ENCODE peak calls at places on chromosomes 7 and 10, in seven cellular contexts. R is fibroblast of the conjunctiva; L is stimulated activated CD8-positive, alpha-beta memory T cell treated with anti-CD3 and anti-CD28 coated beads, Interleukin-15, amount 100 ng/mL, for 1 hour; A is stimulated activated CD4-positive, alpha-beta T cell treated with anti-CD3 and anti-CD28 coated beads, Interleukin-4, amount 100 ng/mL, for 1 hour; I is IMR-90; C is non-pigmented ciliary epithelial cell; Q is AML-193. E is an unnamed sample.

GRCh38 chr10:70162892-70163201 is 7.5 kb downstream of the SAR1A start:
- DNase-seq in C (no peak), Q (no peak), I (no peak), R (no peak), A (peak), L (no peak), E (no peak)

GRCh38 chr10:69838853-69839252 is 37.1 kb downstream of the COL13A1 start:
- DNase-seq in R (no peak), L (no peak), C (peak), I (peak), Q (no peak), A (no peak), E (no peak)

GRCh38 chr7:28176174-28176573 is 4.4 kb downstream of the JAZF1 start:
- DNase-seq in R (no peak), I (peak), Q (no peak), L (no peak), A (no peak), C (no peak), E (no peak)

GRCh38 chr7:33701927-33702326 is 203.4 kb upstream of the BMPER start:
- DNase-seq in I (no peak), C (no peak), L (no peak), Q (no peak), R (no peak), A (no peak), E (no peak)

GRCh38 chr10:99560277-99561126 is 27.8 kb downstream of the NKX2-3 start:
- DNase-seq in R (peak), L (peak), C (no peak), Q (peak), I (peak), A (no peak), E (peak)

GRCh38 chr7:30465342-30466170 is 13.0 kb downstream of the NOD1 start:
- DNase-seq in C (no peak), A (no peak), R (peak), I (peak), L (no peak), Q (no peak), E (no peak)

GRCh38 chr7:151188252-151188542 is 1.1 kb upstream of the ASB10 start:
- DNase-seq in R (no peak), Q (no peak), I (no peak), L (no peak), A (no peak), C (no peak), E (no peak)

GRCh38 chr7:39306028-39306570 is 260.1 kb upstream of the YAE1 start:
- DNase-seq in L (no peak), A (no peak), Q (no peak), C (no peak), I (no peak), R (no peak), E (no peak)

GRCh38 chr10:983401-983800 is 4.8 kb upstream of the GTPBP4 start:
- DNase-seq in Q (no peak), L (no peak), I (no peak), R (no peak), A (no peak), C (no peak), E (no peak)

GRCh38 chr7:30556854-30557644 is 37.6 kb upstream of the GARS1 start:
- DNase-seq in Q (no peak), L (no peak), C (no peak), I (peak), A (no peak), R (no peak), E (no peak)

E was measured in AG09309.